ENCODE peak calls at places on chromosomes 3 and 15, in nine cellular contexts. One of them, this sample, is unnamed.

GRCh38 chr3:10600159-10601125 is 95.1 kb upstream of the ATP2B2 start:
- ATAC-seq in stimulated activated naive CD8-positive, alpha-beta T cell treated with anti-CD3 and anti-CD28 coated beads, Interleukin-15, Interleukin-2, amounts not matched to agents 100 U/mL and 50 U/mL, for 24 hours: no peak
- ATAC-seq in pancreas: no peak
- ATAC-seq in HepG2: peak; percentile 24
- ATAC-seq in heart left ventricle: no peak
- ATAC-seq in left lung: no peak
- ATAC-seq in activated B cell treated with CpG ODN at 0.5 μM for 24 hours: no peak
- ATAC-seq in activated CD4-positive, alpha-beta T cell treated with anti-CD3 and anti-CD28 coated beads for 36 hours: no peak
- ATAC-seq in stimulated activated memory B cell treated with anti-CD40 and anti-IgM and Interleukin-4, amounts not matched to agents 10 μg/mL and 1 μg/mL and 100 μg/mL, for 72 hours: no peak
- ATAC-seq in this sample: no peak

GRCh38 chr15:31871159-31871886 is 159.0 kb upstream of the CHRNA7 start:
- ATAC-seq in stimulated activated naive CD8-positive, alpha-beta T cell treated with anti-CD3 and anti-CD28 coated beads, Interleukin-15, Interleukin-2, amounts not matched to agents 100 U/mL and 50 U/mL, for 24 hours: peak; percentile 14
- ATAC-seq in pancreas: peak; percentile 65
- ATAC-seq in HepG2: peak; percentile 52
- ATAC-seq in heart left ventricle: peak; percentile 6
- ATAC-seq in left lung: peak; percentile 19
- ATAC-seq in activated B cell treated with CpG ODN at 0.5 μM for 24 hours: peak; percentile 3
- ATAC-seq in activated CD4-positive, alpha-beta T cell treated with anti-CD3 and anti-CD28 coated beads for 36 hours: peak; percentile 10
- ATAC-seq in stimulated activated memory B cell treated with anti-CD40 and anti-IgM and Interleukin-4, amounts not matched to agents 10 μg/mL and 1 μg/mL and 100 μg/mL, for 72 hours: peak; percentile 17
- ATAC-seq in this sample: no peak

GRCh38 chr3:120350431-120350941 is 1.3 kb upstream of the LRRC58 start:
- ATAC-seq in stimulated activated naive CD8-positive, alpha-beta T cell treated with anti-CD3 and anti-CD28 coated beads, Interleukin-15, Interleukin-2, amounts not matched to agents 100 U/mL and 50 U/mL, for 24 hours: no peak
- ATAC-seq in pancreas: no peak
- ATAC-seq in HepG2: no peak
- ATAC-seq in heart left ventricle: no peak
- ATAC-seq in left lung: peak; percentile 34
- ATAC-seq in activated B cell treated with CpG ODN at 0.5 μM for 24 hours: no peak
- ATAC-seq in activated CD4-positive, alpha-beta T cell treated with anti-CD3 and anti-CD28 coated beads for 36 hours: no peak
- ATAC-seq in stimulated activated memory B cell treated with anti-CD40 and anti-IgM and Interleukin-4, amounts not matched to agents 10 μg/mL and 1 μg/mL and 100 μg/mL, for 72 hours: no peak
- ATAC-seq in this sample: no peak

GRCh38 chr15:74808073-74808839 is 4.4 kb upstream of the LMAN1L start:
- ATAC-seq in stimulated activated naive CD8-positive, alpha-beta T cell treated with anti-CD3 and anti-CD28 coated beads, Interleukin-15, Interleukin-2, amounts not matched to agents 100 U/mL and 50 U/mL, for 24 hours: peak; percentile 20
- ATAC-seq in pancreas: peak; percentile 33
- ATAC-seq in HepG2: peak; percentile 51
- ATAC-seq in heart left ventricle: peak; percentile 61
- ATAC-seq in left lung: peak; percentile 91
- ATAC-seq in activated B cell treated with CpG ODN at 0.5 μM for 24 hours: peak; percentile 25
- ATAC-seq in activated CD4-positive, alpha-beta T cell treated with anti-CD3 and anti-CD28 coated beads for 36 hours: peak; percentile 6
- ATAC-seq in stimulated activated memory B cell treated with anti-CD40 and anti-IgM and Interleukin-4, amounts not matched to agents 10 μg/mL and 1 μg/mL and 100 μg/mL, for 72 hours: peak; percentile 5
- ATAC-seq in this sample: no peak

GRCh38 chr3:53083496-53083895 is 37.6 kb upstream of the SFMBT1 start:
- ATAC-seq in stimulated activated naive CD8-positive, alpha-beta T cell treated with anti-CD3 and anti-CD28 coated beads, Interleukin-15, Interleukin-2, amounts not matched to agents 100 U/mL and 50 U/mL, for 24 hours: no peak
- ATAC-seq in pancreas: peak; percentile 31
- ATAC-seq in HepG2: no peak
- ATAC-seq in heart left ventricle: peak; percentile 41
- ATAC-seq in left lung: no peak
- ATAC-seq in activated B cell treated with CpG ODN at 0.5 μM for 24 hours: no peak
- ATAC-seq in activated CD4-positive, alpha-beta T cell treated with anti-CD3 and anti-CD28 coated beads for 36 hours: no peak
- ATAC-seq in stimulated activated memory B cell treated with anti-CD40 and anti-IgM and Interleukin-4, amounts not matched to agents 10 μg/mL and 1 μg/mL and 100 μg/mL, for 72 hours: no peak
- ATAC-seq in this sample: peak; percentile 16

GRCh38 chr3:21846976-21847375 is 96.0 kb upstream of the ZNF385D start:
- ATAC-seq in stimulated activated naive CD8-positive, alpha-beta T cell treated with anti-CD3 and anti-CD28 coated beads, Interleukin-15, Interleukin-2, amounts not matched to agents 100 U/mL and 50 U/mL, for 24 hours: no peak
- ATAC-seq in pancreas: no peak
- ATAC-seq in HepG2: no peak
- ATAC-seq in heart left ventricle: no peak
- ATAC-seq in left lung: no peak
- ATAC-seq in activated B cell treated with CpG ODN at 0.5 μM for 24 hours: no peak
- ATAC-seq in activated CD4-positive, alpha-beta T cell treated with anti-CD3 and anti-CD28 coated beads for 36 hours: no peak
- ATAC-seq in stimulated activated memory B cell treated with anti-CD40 and anti-IgM and Interleukin-4, amounts not matched to agents 10 μg/mL and 1 μg/mL and 100 μg/mL, for 72 hours: no peak
- ATAC-seq in this sample: no peak

GRCh38 chr3:32154180-32154579 is 47.8 kb downstream of the GPD1L start:
- ATAC-seq in stimulated activated naive CD8-positive, alpha-beta T cell treated with anti-CD3 and anti-CD28 coated beads, Interleukin-15, Interleukin-2, amounts not matched to agents 100 U/mL and 50 U/mL, for 24 hours: no peak
- ATAC-seq in pancreas: peak; percentile 38
- ATAC-seq in HepG2: peak; percentile 98
- ATAC-seq in heart left ventricle: peak; percentile 6
- ATAC-seq in left lung: peak; percentile 41
- ATAC-seq in activated B cell treated with CpG ODN at 0.5 μM for 24 hours: no peak
- ATAC-seq in activated CD4-positive, alpha-beta T cell treated with anti-CD3 and anti-CD28 coated beads for 36 hours: no peak
- ATAC-seq in stimulated activated memory B cell treated with anti-CD40 and anti-IgM and Interleukin-4, amounts not matched to agents 10 μg/mL and 1 μg/mL and 100 μg/mL, for 72 hours: no peak
- ATAC-seq in this sample: no peak

GRCh38 chr15:61228025-61228901 is 839 bp downstream of the RORA start:
- ATAC-seq in stimulated activated naive CD8-positive, alpha-beta T cell treated with anti-CD3 and anti-CD28 coated beads, Interleukin-15, Interleukin-2, amounts not matched to agents 100 U/mL and 50 U/mL, for 24 hours: no peak
- ATAC-seq in pancreas: peak; percentile 31
- ATAC-seq in HepG2: no peak
- ATAC-seq in heart left ventricle: no peak
- ATAC-seq in left lung: peak; percentile 27
- ATAC-seq in activated B cell treated with CpG ODN at 0.5 μM for 24 hours: no peak
- ATAC-seq in activated CD4-positive, alpha-beta T cell treated with anti-CD3 and anti-CD28 coated beads for 36 hours: no peak
- ATAC-seq in stimulated activated memory B cell treated with anti-CD40 and anti-IgM and Interleukin-4, amounts not matched to agents 10 μg/mL and 1 μg/mL and 100 μg/mL, for 72 hours: no peak
- ATAC-seq in this sample: no peak

GRCh38 chr15:52100807-52101206 is 11.8 kb downstream of the BCL2L10 start:
- ATAC-seq in stimulated activated naive CD8-positive, alpha-beta T cell treated with anti-CD3 and anti-CD28 coated beads, Interleukin-15, Interleukin-2, amounts not matched to agents 100 U/mL and 50 U/mL, for 24 hours: no peak
- ATAC-seq in pancreas: no peak
- ATAC-seq in HepG2: no peak
- ATAC-seq in heart left ventricle: no peak
- ATAC-seq in left lung: no peak
- ATAC-seq in activated B cell treated with CpG ODN at 0.5 μM for 24 hours: no peak
- ATAC-seq in activated CD4-positive, alpha-beta T cell treated with anti-CD3 and anti-CD28 coated beads for 36 hours: peak; percentile 58
- ATAC-seq in stimulated activated memory B cell treated with anti-CD40 and anti-IgM and Interleukin-4, amounts not matched to agents 10 μg/mL and 1 μg/mL and 100 μg/mL, for 72 hours: no peak
- ATAC-seq in this sample: peak; percentile 68

GRCh38 chr3:129310111-129310601 is 31.5 kb downstream of the HMCES start:
- ATAC-seq in stimulated activated naive CD8-positive, alpha-beta T cell treated with anti-CD3 and anti-CD28 coated beads, Interleukin-15, Interleukin-2, amounts not matched to agents 100 U/mL and 50 U/mL, for 24 hours: no peak
- ATAC-seq in pancreas: no peak
- ATAC-seq in HepG2: no peak
- ATAC-seq in heart left ventricle: no peak
- ATAC-seq in left lung: no peak
- ATAC-seq in activated B cell treated with CpG ODN at 0.5 μM for 24 hours: no peak
- ATAC-seq in activated CD4-positive, alpha-beta T cell treated with anti-CD3 and anti-CD28 coated beads for 36 hours: no peak
- ATAC-seq in stimulated activated memory B cell treated with anti-CD40 and anti-IgM and Interleukin-4, amounts not matched to agents 10 μg/mL and 1 μg/mL and 100 μg/mL, for 72 hours: no peak
- ATAC-seq in this sample: no peak

GRCh38 chr3:158896729-158897128 is 94.9 kb downstream of the MFSD1 start:
- ATAC-seq in stimulated activated naive CD8-positive, alpha-beta T cell treated with anti-CD3 and anti-CD28 coated beads, Interleukin-15, Interleukin-2, amounts not matched to agents 100 U/mL and 50 U/mL, for 24 hours: no peak
- ATAC-seq in pancreas: no peak
- ATAC-seq in HepG2: no peak
- ATAC-seq in heart left ventricle: no peak
- ATAC-seq in left lung: no peak
- ATAC-seq in activated B cell treated with CpG ODN at 0.5 μM for 24 hours: no peak
- ATAC-seq in activated CD4-positive, alpha-beta T cell treated with anti-CD3 and anti-CD28 coated beads for 36 hours: no peak
- ATAC-seq in stimulated activated memory B cell treated with anti-CD40 and anti-IgM and Interleukin-4, amounts not matched to agents 10 μg/mL and 1 μg/mL and 100 μg/mL, for 72 hours: no peak
- ATAC-seq in this sample: no peak

GRCh38 chr3:124107491-124107890 is 115.6 kb upstream of the ROPN1 start:
- ATAC-seq in stimulated activated naive CD8-positive, alpha-beta T cell treated with anti-CD3 and anti-CD28 coated beads, Interleukin-15, Interleukin-2, amounts not matched to agents 100 U/mL and 50 U/mL, for 24 hours: no peak
- ATAC-seq in pancreas: no peak
- ATAC-seq in HepG2: no peak
- ATAC-seq in heart left ventricle: peak; percentile 86
- ATAC-seq in left lung: no peak
- ATAC-seq in activated B cell treated with CpG ODN at 0.5 μM for 24 hours: no peak
- ATAC-seq in activated CD4-positive, alpha-beta T cell treated with anti-CD3 and anti-CD28 coated beads for 36 hours: no peak
- ATAC-seq in stimulated activated memory B cell treated with anti-CD40 and anti-IgM and Interleukin-4, amounts not matched to agents 10 μg/mL and 1 μg/mL and 100 μg/mL, for 72 hours: no peak
- ATAC-seq in this sample: no peak

GRCh38 chr3:149163066-149163465 is 33.6 kb downstream of the HPS3 start:
- ATAC-seq in stimulated activated naive CD8-positive, alpha-beta T cell treated with anti-CD3 and anti-CD28 coated beads, Interleukin-15, Interleukin-2, amounts not matched to agents 100 U/mL and 50 U/mL, for 24 hours: no peak
- ATAC-seq in pancreas: no peak
- ATAC-seq in HepG2: no peak
- ATAC-seq in heart left ventricle: no peak
- ATAC-seq in left lung: no peak
- ATAC-seq in activated B cell treated with CpG ODN at 0.5 μM for 24 hours: no peak
- ATAC-seq in activated CD4-positive, alpha-beta T cell treated with anti-CD3 and anti-CD28 coated beads for 36 hours: no peak
- ATAC-seq in stimulated activated memory B cell treated with anti-CD40 and anti-IgM and Interleukin-4, amounts not matched to agents 10 μg/mL and 1 μg/mL and 100 μg/mL, for 72 hours: no peak
- ATAC-seq in this sample: no peak

GRCh38 chr3:172132159-172132586 is 92.8 kb downstream of the FNDC3B start:
- ATAC-seq in stimulated activated naive CD8-positive, alpha-beta T cell treated with anti-CD3 and anti-CD28 coated beads, Interleukin-15, Interleukin-2, amounts not matched to agents 100 U/mL and 50 U/mL, for 24 hours: peak; percentile 33
- ATAC-seq in pancreas: no peak
- ATAC-seq in HepG2: no peak
- ATAC-seq in heart left ventricle: no peak
- ATAC-seq in left lung: no peak
- ATAC-seq in activated B cell treated with CpG ODN at 0.5 μM for 24 hours: no peak
- ATAC-seq in activated CD4-positive, alpha-beta T cell treated with anti-CD3 and anti-CD28 coated beads for 36 hours: peak; percentile 58
- ATAC-seq in stimulated activated memory B cell treated with anti-CD40 and anti-IgM and Interleukin-4, amounts not matched to agents 10 μg/mL and 1 μg/mL and 100 μg/mL, for 72 hours: no peak
- ATAC-seq in this sample: no peak

GRCh38 chr3:33278106-33278672 is 947 bp downstream of the FBXL2 start:
- ATAC-seq in stimulated activated naive CD8-positive, alpha-beta T cell treated with anti-CD3 and anti-CD28 coated beads, Interleukin-15, Interleukin-2, amounts not matched to agents 100 U/mL and 50 U/mL, for 24 hours: no peak
- ATAC-seq in pancreas: peak; percentile 38
- ATAC-seq in HepG2: peak; percentile 8
- ATAC-seq in heart left ventricle: no peak
- ATAC-seq in left lung: peak; percentile 39
- ATAC-seq in activated B cell treated with CpG ODN at 0.5 μM for 24 hours: no peak
- ATAC-seq in activated CD4-positive, alpha-beta T cell treated with anti-CD3 and anti-CD28 coated beads for 36 hours: no peak
- ATAC-seq in stimulated activated memory B cell treated with anti-CD40 and anti-IgM and Interleukin-4, amounts not matched to agents 10 μg/mL and 1 μg/mL and 100 μg/mL, for 72 hours: no peak
- ATAC-seq in this sample: peak; percentile 36

GRCh38 chr3:37458162-37458895 is 283.9 kb upstream of the LRRFIP2 start:
- ATAC-seq in stimulated activated naive CD8-positive, alpha-beta T cell treated with anti-CD3 and anti-CD28 coated beads, Interleukin-15, Interleukin-2, amounts not matched to agents 100 U/mL and 50 U/mL, for 24 hours: no peak
- ATAC-seq in pancreas: no peak
- ATAC-seq in HepG2: no peak
- ATAC-seq in heart left ventricle: peak; percentile 7
- ATAC-seq in left lung: no peak
- ATAC-seq in activated B cell treated with CpG ODN at 0.5 μM for 24 hours: no peak
- ATAC-seq in activated CD4-positive, alpha-beta T cell treated with anti-CD3 and anti-CD28 coated beads for 36 hours: peak; percentile 36
- ATAC-seq in stimulated activated memory B cell treated with anti-CD40 and anti-IgM and Interleukin-4, amounts not matched to agents 10 μg/mL and 1 μg/mL and 100 μg/mL, for 72 hours: peak; percentile 40
- ATAC-seq in this sample: peak; percentile 57

GRCh38 chr15:99485992-99486370 is 79.8 kb upstream of the MEF2A start:
- ATAC-seq in stimulated activated naive CD8-positive, alpha-beta T cell treated with anti-CD3 and anti-CD28 coated beads, Interleukin-15, Interleukin-2, amounts not matched to agents 100 U/mL and 50 U/mL, for 24 hours: no peak
- ATAC-seq in pancreas: peak; percentile 33
- ATAC-seq in HepG2: peak; percentile 63
- ATAC-seq in heart left ventricle: peak; percentile 19
- ATAC-seq in left lung: peak; percentile 33
- ATAC-seq in activated B cell treated with CpG ODN at 0.5 μM for 24 hours: peak; percentile 26
- ATAC-seq in activated CD4-positive, alpha-beta T cell treated with anti-CD3 and anti-CD28 coated beads for 36 hours: no peak
- ATAC-seq in stimulated activated memory B cell treated with anti-CD40 and anti-IgM and Interleukin-4, amounts not matched to agents 10 μg/mL and 1 μg/mL and 100 μg/mL, for 72 hours: peak; percentile 24
- ATAC-seq in this sample: peak; percentile 25

GRCh38 chr3:184786271-184787010 is 25.5 kb upstream of the VPS8 start:
- ATAC-seq in stimulated activated naive CD8-positive, alpha-beta T cell treated with anti-CD3 and anti-CD28 coated beads, Interleukin-15, Interleukin-2, amounts not matched to agents 100 U/mL and 50 U/mL, for 24 hours: peak; percentile 65
- ATAC-seq in pancreas: peak; percentile 77
- ATAC-seq in HepG2: peak; percentile 43
- ATAC-seq in heart left ventricle: peak; percentile 88
- ATAC-seq in left lung: peak; percentile 73
- ATAC-seq in activated B cell treated with CpG ODN at 0.5 μM for 24 hours: no peak
- ATAC-seq in activated CD4-positive, alpha-beta T cell treated with anti-CD3 and anti-CD28 coated beads for 36 hours: peak; percentile 66
- ATAC-seq in stimulated activated memory B cell treated with anti-CD40 and anti-IgM and Interleukin-4, amounts not matched to agents 10 μg/mL and 1 μg/mL and 100 μg/mL, for 72 hours: no peak
- ATAC-seq in this sample: peak; percentile 88

GRCh38 chr3:150760431-150761200 is 2.4 kb downstream of the SIAH2 start:
- ATAC-seq in stimulated activated naive CD8-positive, alpha-beta T cell treated with anti-CD3 and anti-CD28 coated beads, Interleukin-15, Interleukin-2, amounts not matched to agents 100 U/mL and 50 U/mL, for 24 hours: peak; percentile 44
- ATAC-seq in pancreas: no peak
- ATAC-seq in HepG2: no peak
- ATAC-seq in heart left ventricle: no peak
- ATAC-seq in left lung: no peak
- ATAC-seq in activated B cell treated with CpG ODN at 0.5 μM for 24 hours: no peak
- ATAC-seq in activated CD4-positive, alpha-beta T cell treated with anti-CD3 and anti-CD28 coated beads for 36 hours: peak; percentile 33
- ATAC-seq in stimulated activated memory B cell treated with anti-CD40 and anti-IgM and Interleukin-4, amounts not matched to agents 10 μg/mL and 1 μg/mL and 100 μg/mL, for 72 hours: peak; percentile 42
- ATAC-seq in this sample: no peak